ENCODE peak calls at places on chromosomes 12 and 14, in ten cellular contexts. S, W, V, P, C, T, M, G, H and F are unnamed samples.

GRCh38 chr12:48180424-48180823 is 3.0 kb upstream of the CCDC184 start:
- DNase-seq in S (no peak), W (no peak), V (no peak), P (no peak), C (no peak), T (no peak), M (no peak), G (no peak), H (no peak), F (no peak)

GRCh38 chr12:116525418-116526001 is 33.7 kb upstream of the MAP1LC3B2 start:
- DNase-seq in S (peak), W (peak), V (no peak), P (no peak), C (no peak), T (peak), M (peak), G (no peak), H (peak), F (no peak)

GRCh38 chr12:102118874-102119273 is 1.0 kb downstream of the NUP37 start:
- DNase-seq in S (no peak), W (peak), V (no peak), P (no peak), C (no peak), T (no peak), M (no peak), G (no peak), H (no peak), F (no peak)

GRCh38 chr12:76284816-76285750 is 63.1 kb downstream of the BBS10 start:
- DNase-seq in S (peak), W (peak), V (no peak), P (no peak), C (no peak), T (no peak), M (no peak), G (no peak), H (no peak), F (no peak)

GRCh38 chr12:53098354-53098981 is 1.0 kb downstream of the IGFBP6 start:
- DNase-seq in S (no peak), W (peak), V (no peak), P (no peak), C (peak), T (no peak), M (no peak), G (no peak), H (no peak), F (no peak)

GRCh38 chr12:2588345-2588744 is 206.4 kb upstream of the FKBP4 start:
- DNase-seq in S (no peak), W (no peak), V (no peak), P (no peak), C (no peak), T (no peak), M (no peak), G (no peak), H (no peak), F (no peak)

GRCh38 chr12:132617822-132618682 is 524 bp upstream of the P2RX2 start:
- DNase-seq in S (no peak), W (no peak), V (no peak), P (no peak), C (no peak), T (no peak), M (peak), G (no peak), H (no peak), F (peak)

GRCh38 chr14:64774272-64774671 is 70.0 kb downstream of the PLEKHG3 start:
- DNase-seq in S (no peak), W (no peak), V (no peak), P (no peak), C (no peak), T (no peak), M (no peak), G (no peak), H (no peak), F (no peak)

GRCh38 chr12:6697584-6698351 is 2.8 kb downstream of the PIANP start:
- DNase-seq in S (peak), W (peak), V (no peak), P (no peak), C (peak), T (no peak), M (peak), G (no peak), H (no peak), F (peak)